ENCODE peak calls at places on chromosomes 11 and 22, in eight cellular contexts. One of them, this sample, is unnamed.

GRCh38 chr11:34281256-34281655 is 76.6 kb downstream of the ABTB2 start:
- DNase-seq in brain microvascular endothelial cell: no peak
- DNase-seq in NB4: no peak
- DNase-seq in transverse colon: no peak
- DNase-seq in MM.1S: no peak
- DNase-seq in cardiac fibroblast: no peak
- DNase-seq in fibroblast of mammary gland: no peak
- DNase-seq in stomach: no peak
- DNase-seq in this sample: no peak

GRCh38 chr11:14974021-14974698 is 2.0 kb upstream of the CALCA start:
- DNase-seq in brain microvascular endothelial cell: no peak
- DNase-seq in NB4: no peak
- DNase-seq in transverse colon: no peak
- DNase-seq in MM.1S: no peak
- DNase-seq in cardiac fibroblast: no peak
- DNase-seq in fibroblast of mammary gland: no peak
- DNase-seq in stomach: no peak
- DNase-seq in this sample: no peak

GRCh38 chr11:24588075-24588474 is 91.2 kb downstream of the LUZP2 start:
- DNase-seq in brain microvascular endothelial cell: no peak
- DNase-seq in NB4: no peak
- DNase-seq in transverse colon: no peak
- DNase-seq in MM.1S: no peak
- DNase-seq in cardiac fibroblast: peak
- DNase-seq in fibroblast of mammary gland: peak
- DNase-seq in stomach: no peak
- DNase-seq in this sample: peak

GRCh38 chr22:25564979-25565677 is 653 bp downstream of the GRK3 start:
- DNase-seq in brain microvascular endothelial cell: no peak
- DNase-seq in NB4: peak
- DNase-seq in transverse colon: peak
- DNase-seq in MM.1S: no peak
- DNase-seq in cardiac fibroblast: no peak
- DNase-seq in fibroblast of mammary gland: no peak
- DNase-seq in stomach: no peak
- DNase-seq in this sample: no peak

GRCh38 chr11:124762624-124763155 is 600 bp upstream of the ESAM start:
- DNase-seq in brain microvascular endothelial cell: no peak
- DNase-seq in NB4: no peak
- DNase-seq in transverse colon: peak
- DNase-seq in MM.1S: peak
- DNase-seq in cardiac fibroblast: no peak
- DNase-seq in fibroblast of mammary gland: no peak
- DNase-seq in stomach: no peak
- DNase-seq in this sample: no peak

GRCh38 chr22:33823552-33823951 is 96.7 kb downstream of the LARGE1 start:
- DNase-seq in brain microvascular endothelial cell: peak
- DNase-seq in NB4: no peak
- DNase-seq in transverse colon: no peak
- DNase-seq in MM.1S: no peak
- DNase-seq in cardiac fibroblast: peak
- DNase-seq in fibroblast of mammary gland: no peak
- DNase-seq in stomach: no peak
- DNase-seq in this sample: no peak

GRCh38 chr11:122046846-122047245 is 69.2 kb downstream of the BLID start:
- DNase-seq in brain microvascular endothelial cell: peak
- DNase-seq in NB4: no peak
- DNase-seq in transverse colon: no peak
- DNase-seq in MM.1S: no peak
- DNase-seq in cardiac fibroblast: peak
- DNase-seq in fibroblast of mammary gland: peak
- DNase-seq in stomach: no peak
- DNase-seq in this sample: no peak

GRCh38 chr11:8209208-8209807 is 40.5 kb upstream of the RIC3 start:
- DNase-seq in brain microvascular endothelial cell: no peak
- DNase-seq in NB4: peak
- DNase-seq in transverse colon: no peak
- DNase-seq in MM.1S: no peak
- DNase-seq in cardiac fibroblast: no peak
- DNase-seq in fibroblast of mammary gland: no peak
- DNase-seq in stomach: peak
- DNase-seq in this sample: no peak

GRCh38 chr11:85620243-85620642 is 6.9 kb downstream of the DLG2 start:
- DNase-seq in brain microvascular endothelial cell: no peak
- DNase-seq in NB4: no peak
- DNase-seq in transverse colon: no peak
- DNase-seq in MM.1S: no peak
- DNase-seq in cardiac fibroblast: no peak
- DNase-seq in fibroblast of mammary gland: no peak
- DNase-seq in stomach: no peak
- DNase-seq in this sample: no peak

DNA sequence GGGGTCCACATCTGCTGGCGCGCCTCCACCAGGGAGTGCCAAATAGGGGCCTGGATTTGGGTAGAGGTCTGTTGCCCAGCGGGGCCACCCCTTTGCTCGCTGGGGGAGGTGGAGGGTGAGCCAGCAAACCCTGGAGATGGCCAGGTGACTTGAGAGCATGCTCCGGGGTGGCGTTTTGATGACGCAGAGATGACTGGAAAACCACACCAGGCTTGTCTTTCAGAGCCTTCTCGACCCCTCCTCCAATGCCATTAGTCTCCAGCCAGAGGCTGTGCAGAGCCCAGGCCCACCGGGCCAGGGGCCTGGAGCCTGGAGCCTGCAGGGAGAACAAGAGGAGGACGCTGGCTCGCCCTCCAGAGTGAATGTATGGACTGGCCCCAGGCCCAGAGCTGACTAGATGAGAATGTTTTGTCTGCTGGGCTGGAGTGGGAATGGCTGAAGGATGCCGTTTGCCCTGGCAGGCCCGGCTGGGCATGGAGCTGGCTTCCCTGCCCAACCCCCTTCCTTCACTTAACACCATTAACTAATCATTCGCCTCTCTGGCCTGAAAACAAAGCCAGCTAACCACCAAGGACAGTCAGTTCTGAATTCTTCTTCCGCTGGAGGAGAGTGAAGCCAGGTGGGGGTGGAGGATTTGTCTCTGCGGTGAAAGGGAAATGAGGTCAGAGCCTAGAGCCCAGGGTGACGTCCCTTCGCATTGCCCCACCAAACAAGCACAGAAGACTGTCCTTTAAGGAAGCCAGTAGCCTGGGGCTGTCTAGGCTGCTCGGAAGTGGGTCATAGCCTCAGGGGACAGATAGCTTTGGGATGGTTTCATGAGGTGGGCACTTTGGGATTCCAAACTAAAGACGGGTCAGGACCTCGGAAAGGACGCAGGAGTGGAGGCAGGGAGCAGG is 1.6 kb upstream of the MCAM start:
- DNase-seq in brain microvascular endothelial cell: peak
- DNase-seq in NB4: peak
- DNase-seq in transverse colon: peak
- DNase-seq in MM.1S: no peak
- DNase-seq in cardiac fibroblast: peak
- DNase-seq in fibroblast of mammary gland: peak
- DNase-seq in stomach: no peak
- DNase-seq in this sample: no peak
- H3K4me3 ChIP-seq in brain microvascular endothelial cell: no peak
- H3K4me3 ChIP-seq in NB4: no peak
- H3K4me3 ChIP-seq in transverse colon: no peak
- H3K4me3 ChIP-seq in MM.1S: no peak
- H3K4me3 ChIP-seq in cardiac fibroblast: no peak
- H3K4me3 ChIP-seq in fibroblast of mammary gland: no peak
- H3K4me3 ChIP-seq in stomach: no peak
- H3K4me3 ChIP-seq in this sample: no peak

DNA sequence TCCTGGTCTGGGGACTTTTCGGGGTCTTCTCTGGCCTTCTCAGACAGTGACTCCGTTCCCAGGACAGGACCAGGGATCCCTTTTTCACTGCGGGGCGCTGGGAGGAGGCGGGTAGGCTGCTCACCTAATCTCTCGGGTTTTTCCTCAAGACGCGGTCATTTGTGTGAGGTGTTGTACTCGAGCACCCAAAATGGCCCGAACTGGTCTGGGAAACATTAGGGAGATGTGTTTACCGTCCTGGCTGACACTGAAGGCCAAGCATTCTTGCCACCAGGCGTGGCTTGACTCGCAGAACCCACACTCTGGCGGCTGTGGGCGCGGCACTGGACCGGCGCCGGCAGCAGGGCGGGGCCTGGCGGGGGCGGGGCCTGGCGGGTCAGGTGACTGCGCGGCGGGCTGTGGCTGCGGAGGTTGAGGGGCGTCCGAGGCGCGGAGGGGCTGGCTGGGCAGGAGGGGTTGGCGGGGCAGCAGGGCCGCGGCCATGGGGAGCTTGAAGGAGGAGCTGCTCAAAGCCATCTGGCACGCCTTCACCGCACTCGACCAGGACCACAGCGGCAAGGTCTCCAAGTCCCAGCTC is at the start of gene SWAP70:
- DNase-seq in brain microvascular endothelial cell: peak
- DNase-seq in NB4: peak
- DNase-seq in transverse colon: peak
- DNase-seq in MM.1S: peak
- DNase-seq in cardiac fibroblast: peak
- DNase-seq in fibroblast of mammary gland: peak
- DNase-seq in stomach: peak
- DNase-seq in this sample: peak
- TF ChIP-seq CTCF in brain microvascular endothelial cell: peak
- TF ChIP-seq CTCF in NB4: no peak
- TF ChIP-seq CTCF in transverse colon: peak
- TF ChIP-seq CTCF in MM.1S: no peak
- TF ChIP-seq CTCF in cardiac fibroblast: peak
- TF ChIP-seq CTCF in fibroblast of mammary gland: peak
- TF ChIP-seq CTCF in stomach: peak
- TF ChIP-seq CTCF in this sample: peak

GRCh38 chr11:5643585-5643984 is 18.8 kb downstream of the TRIM34 start:
- DNase-seq in brain microvascular endothelial cell: no peak
- DNase-seq in NB4: no peak
- DNase-seq in transverse colon: no peak
- DNase-seq in MM.1S: no peak
- DNase-seq in cardiac fibroblast: no peak
- DNase-seq in fibroblast of mammary gland: no peak
- DNase-seq in stomach: no peak
- DNase-seq in this sample: no peak
- H3K4me3 ChIP-seq in brain microvascular endothelial cell: no peak
- H3K4me3 ChIP-seq in NB4: no peak
- H3K4me3 ChIP-seq in transverse colon: no peak
- H3K4me3 ChIP-seq in MM.1S: no peak
- H3K4me3 ChIP-seq in cardiac fibroblast: no peak
- H3K4me3 ChIP-seq in fibroblast of mammary gland: no peak
- H3K4me3 ChIP-seq in stomach: no peak
- H3K4me3 ChIP-seq in this sample: no peak

GRCh38 chr11:73142128-73142377 is at the start of gene FCHSD2:
- DNase-seq in brain microvascular endothelial cell: no peak
- DNase-seq in NB4: no peak
- DNase-seq in transverse colon: no peak
- DNase-seq in MM.1S: no peak
- DNase-seq in cardiac fibroblast: no peak
- DNase-seq in fibroblast of mammary gland: no peak
- DNase-seq in stomach: no peak
- DNase-seq in this sample: no peak

GRCh38 chr11:73141031-73141308 is 1.1 kb downstream of the FCHSD2 start:
- DNase-seq in brain microvascular endothelial cell: no peak
- DNase-seq in NB4: no peak
- DNase-seq in transverse colon: no peak
- DNase-seq in MM.1S: no peak
- DNase-seq in cardiac fibroblast: no peak
- DNase-seq in fibroblast of mammary gland: peak
- DNase-seq in stomach: no peak
- DNase-seq in this sample: peak

GRCh38 chr11:73139476-73140198 is 2.5 kb downstream of the FCHSD2 start:
- DNase-seq in brain microvascular endothelial cell: no peak
- DNase-seq in NB4: no peak
- DNase-seq in transverse colon: no peak
- DNase-seq in MM.1S: no peak
- DNase-seq in cardiac fibroblast: peak
- DNase-seq in fibroblast of mammary gland: peak
- DNase-seq in stomach: no peak
- DNase-seq in this sample: no peak

GRCh38 chr11:73141309-73142127 is 600 bp downstream of the FCHSD2 start:
- DNase-seq in brain microvascular endothelial cell: peak
- DNase-seq in NB4: peak
- DNase-seq in transverse colon: peak
- DNase-seq in MM.1S: peak
- DNase-seq in cardiac fibroblast: peak
- DNase-seq in fibroblast of mammary gland: peak
- DNase-seq in stomach: peak
- DNase-seq in this sample: peak

GRCh38 chr11:73140213-73141030 is 1.7 kb downstream of the FCHSD2 start:
- DNase-seq in brain microvascular endothelial cell: peak
- DNase-seq in NB4: peak
- DNase-seq in transverse colon: no peak
- DNase-seq in MM.1S: peak
- DNase-seq in cardiac fibroblast: peak
- DNase-seq in fibroblast of mammary gland: peak
- DNase-seq in stomach: peak
- DNase-seq in this sample: peak
- TF ChIP-seq CTCF in brain microvascular endothelial cell: no peak
- TF ChIP-seq CTCF in NB4: no peak
- TF ChIP-seq CTCF in transverse colon: no peak
- TF ChIP-seq CTCF in MM.1S: no peak
- TF ChIP-seq CTCF in cardiac fibroblast: no peak
- TF ChIP-seq CTCF in fibroblast of mammary gland: no peak
- TF ChIP-seq CTCF in stomach: no peak
- TF ChIP-seq CTCF in this sample: no peak

This sample was measured in foreskin fibroblast.